ENCODE peak calls at places on chromosomes 11 and 22, in four cellular contexts. K is ELR; L is CD8-positive, alpha-beta memory T cell; M is CD8-positive, alpha-beta T cell. R is an unnamed sample.

GRCh38 chr11:67584205-67584880 is 731 bp downstream of the GSTP1 start:
- DNase-seq in L (no peak), M (peak; percentile 30), K (peak; percentile 59), R (peak; percentile 85)

GRCh38 chr22:39253427-39254070 is 8.8 kb upstream of the PDGFB start:
- DNase-seq in L (no peak), K (peak; percentile 90), M (peak; percentile 15), R (peak; percentile 88)

GRCh38 chr11:3905080-3905953 is 49.9 kb downstream of the STIM1 start:
- DNase-seq in M (peak; percentile 68), L (peak; percentile 23), K (peak; percentile 78), R (peak; percentile 91)

GRCh38 chr11:1706634-1707400 is 9.8 kb downstream of the KRTAP5-6 start:
- DNase-seq in K (peak; percentile 5), M (no peak), L (no peak), R (no peak)

GRCh38 chr11:77999446-77999845 is 5.0 kb upstream of the INTS4 start:
- DNase-seq in M (no peak), K (no peak), L (no peak), R (no peak)

GRCh38 chr11:12185914-12186313 is 75.5 kb downstream of the MICAL2 start:
- DNase-seq in L (no peak), M (no peak), K (no peak), R (no peak)

GRCh38 chr11:1346669-1347390 is 37.4 kb upstream of the TOLLIP start:
- DNase-seq in L (no peak), M (no peak), K (no peak), R (no peak)

GRCh38 chr11:1864216-1864615 is 11.3 kb downstream of the LSP1 start:
- DNase-seq in M (no peak), K (no peak), L (no peak), R (no peak)

GRCh38 chr11:122898799-122899198 is 16.2 kb downstream of the JHY start:
- DNase-seq in K (no peak), L (no peak), M (no peak), R (no peak)

GRCh38 chr11:128058580-128059208 is 528.7 kb downstream of the ETS1 start:
- DNase-seq in L (no peak), K (no peak), M (no peak), R (peak; percentile 26)

GRCh38 chr11:10973416-10973815 is 115.6 kb upstream of the ZBED5 start:
- DNase-seq in K (no peak), L (no peak), M (no peak), R (no peak)

GRCh38 chr22:46028069-46028991 is 51.4 kb upstream of the WNT7B start:
- DNase-seq in M (no peak), K (no peak), L (no peak), R (no peak)

GRCh38 chr11:36213050-36213840 is 76.0 kb downstream of the COMMD9 start:
- DNase-seq in L (no peak), K (no peak), M (no peak), R (no peak)

GRCh38 chr11:121563900-121564822 is 111.4 kb upstream of the SORL1-AS1 start:
- DNase-seq in K (no peak), L (no peak), M (no peak), R (no peak)

GRCh38 chr11:73168925-73169579 is 26.9 kb upstream of the FCHSD2 start:
- DNase-seq in M (no peak), K (no peak), L (no peak), R (no peak)

GRCh38 chr11:13104619-13105236 is 95.6 kb downstream of the RASSF10 start:
- DNase-seq in M (no peak), K (no peak), L (no peak), R (no peak)

GRCh38 chr11:46330887-46331652 is 16.2 kb upstream of the DGKZ start:
- DNase-seq in L (no peak), M (peak; percentile 50), K (no peak), R (no peak)

GRCh38 chr11:89267660-89268302 is 90.1 kb downstream of the TYR start:
- DNase-seq in M (no peak), L (no peak), K (no peak), R (no peak)

GRCh38 chr11:86502137-86502536 is 127.5 kb downstream of the CCDC81 start:
- DNase-seq in M (no peak), K (no peak), L (no peak), R (peak; percentile 24)

GRCh38 chr11:32511926-32512325 is 71.7 kb upstream of the EIF3M start:
- DNase-seq in K (peak; percentile 40), L (no peak), M (no peak), R (peak; percentile 54)

GRCh38 chr11:69905611-69906452 is 86.6 kb upstream of the FGF3 start:
- DNase-seq in M (no peak), L (no peak), K (no peak), R (no peak)

GRCh38 chr22:32200752-32201151 is 4.1 kb downstream of the RFPL2 start:
- DNase-seq in M (no peak), K (no peak), L (no peak), R (no peak)

GRCh38 chr11:128022007-128022368 is 565.4 kb downstream of the ETS1 start:
- DNase-seq in M (no peak), L (no peak), K (peak; percentile 81), R (peak; percentile 68)

GRCh38 chr22:38454361-38455062 is 487 bp downstream of the KCNJ4 start:
- DNase-seq in L (no peak), M (peak; percentile 17), K (no peak), R (no peak)

GRCh38 chr11:69292221-69292648 is 1.7 kb upstream of the MYEOV start:
- DNase-seq in M (peak; percentile 55), K (no peak), L (peak; percentile 56), R (peak; percentile 18)

GRCh38 chr22:45612451-45612901 is 59.2 kb upstream of the ATXN10 start:
- DNase-seq in L (peak; percentile 11), M (peak; percentile 26), K (peak; percentile 90), R (peak; percentile 97)

GRCh38 chr11:62548545-62549335 is 2.1 kb upstream of the AHNAK start:
- DNase-seq in M (no peak), L (no peak), K (no peak), R (no peak)

R was measured in epithelial cell of esophagus.